ENCODE peak calls at places on chromosomes 16 and 17, in four cellular contexts. G is astrocyte of the cerebellum, H is lower lobe of right lung, K is neural progenitor cell. M is an unnamed sample.
A peak's percentile ranks its signal among the peaks of the same experiment; 100 is the strongest.

GRCh38 chr16:21598676-21599157 is 660 bp upstream of the METTL9 start:
- DNase-seq in G (no peak), K (no peak), H (no peak), M (no peak)

GRCh38 chr17:67434061-67434525 is 57.0 kb downstream of the PITPNC1 start:
- DNase-seq in H (peak; percentile 75), G (no peak), K (no peak), M (peak; percentile 36)

GRCh38 chr17:41583137-41584127 is 3.3 kb downstream of the KRT14 start:
- DNase-seq in H (no peak), K (no peak), G (no peak), M (no peak)

GRCh38 chr17:68592667-68593330 is 8.4 kb downstream of the FAM20A start:
- DNase-seq in H (no peak), G (no peak), K (no peak), M (no peak)

GRCh38 chr16:912684-913613 is 57.8 kb downstream of the LMF1 start:
- DNase-seq in K (peak; percentile 40), H (no peak), G (no peak), M (no peak)

GRCh38 chr17:1559047-1559742 is 3.4 kb downstream of the PITPNA start:
- DNase-seq in G (no peak), H (no peak), K (peak; percentile 57), M (no peak)

GRCh38 chr17:20010099-20010863 is 1.1 kb downstream of the SPECC1 start:
- DNase-seq in K (peak; percentile 58), G (peak; percentile 51), H (no peak), M (peak; percentile 80)

GRCh38 chr16:87931504-87931903 is 4.8 kb downstream of the CA5A start:
- DNase-seq in G (peak; percentile 64), K (no peak), H (no peak), M (peak; percentile 82)

GRCh38 chr16:48158296-48158695 is 2.5 kb upstream of the ABCC12 start:
- DNase-seq in G (peak; percentile 41), K (no peak), H (no peak), M (peak; percentile 73)

GRCh38 chr16:89600427-89600826 is 13.0 kb upstream of the DPEP1 start:
- DNase-seq in G (no peak), H (no peak), K (no peak), M (no peak)

GRCh38 chr16:69145658-69146057 is 13.2 kb downstream of the UTP4 start:
- DNase-seq in H (no peak), G (no peak), K (no peak), M (peak; percentile 60)
- H3K4me3 ChIP-seq in H (no peak overlapping the region), G (no peak overlapping the region), K (no peak overlapping the region), M (no peak overlapping the region)

DNA sequence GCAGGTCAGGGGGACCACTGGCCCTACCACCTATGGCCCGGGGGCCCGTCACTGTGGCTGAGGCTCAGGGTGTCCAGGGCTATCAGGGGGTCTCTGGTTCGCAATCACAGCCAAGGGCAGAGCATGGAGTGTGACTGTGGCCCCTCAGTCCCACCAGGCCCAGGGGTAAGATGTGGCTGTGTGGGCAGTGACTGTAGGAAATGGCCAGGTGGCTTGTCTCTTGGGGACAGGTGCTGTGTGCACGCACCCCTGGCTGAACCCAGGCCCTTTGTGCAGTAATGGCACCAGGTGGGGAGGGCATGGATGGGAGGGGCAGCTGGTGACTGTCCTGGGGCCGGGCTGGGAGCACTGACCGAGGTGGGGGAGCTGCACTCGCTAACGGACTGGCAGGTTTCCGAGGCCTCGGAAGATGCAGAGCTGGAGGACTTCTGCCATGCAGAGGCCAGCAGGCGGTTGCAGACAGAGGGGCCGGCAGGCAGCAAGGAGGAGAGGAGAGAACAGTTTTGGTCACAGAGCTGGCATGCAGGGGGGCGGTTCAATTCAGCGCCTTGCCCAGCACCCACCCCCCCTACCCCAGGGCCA is 18.8 kb downstream of the IL34 start:
- DNase-seq in K (no peak), G (no peak), H (no peak), M (no peak)
- TF ChIP-seq CTCF in K (no peak), G (no peak), H (no peak), M (no peak)

DNA sequence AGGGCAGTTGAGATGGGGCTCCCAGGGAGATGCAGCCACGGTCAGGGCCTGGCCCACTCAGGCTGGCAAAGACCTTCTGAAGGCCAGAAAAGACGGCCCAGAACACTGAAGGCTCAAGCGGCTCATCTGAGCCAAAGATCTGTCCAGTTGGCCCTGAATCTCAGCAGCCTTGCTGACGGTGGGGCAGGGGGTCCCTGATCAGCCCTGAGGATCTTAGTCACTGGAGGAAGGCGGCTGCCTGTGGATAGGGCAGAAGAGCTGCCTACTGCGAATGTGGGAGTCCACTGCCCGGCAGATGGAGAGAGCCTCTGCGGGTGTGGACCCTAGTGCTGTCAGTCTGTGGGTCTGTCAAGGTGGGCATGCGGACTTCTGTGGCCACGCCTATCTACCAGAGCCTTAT is 1738.2 kb downstream of the TP53TG3F start:
- DNase-seq in H (no peak), G (no peak), K (no peak), M (no peak)
- H3K4me3 ChIP-seq in H (no peak overlapping the region), G (no peak overlapping the region), K (no peak overlapping the region), M (no peak overlapping the region)

GRCh38 chr17:17800504-17801021 is 36.2 kb downstream of the SREBF1 start:
- DNase-seq in K (no peak), H (no peak), G (no peak), M (no peak)
- TF ChIP-seq CTCF in K (no peak), H (no peak), G (no peak), M (no peak)

GRCh38 chr16:35198223-35199199 is 1739.1 kb downstream of the TP53TG3F start:
- DNase-seq in K (no peak), H (no peak), G (no peak), M (no peak)
- H3K4me3 ChIP-seq in K (no peak overlapping the region), H (no peak overlapping the region), G (no peak overlapping the region), M (no peak overlapping the region)

M was measured in cardiac fibroblast.